ENCODE peak calls at places on chromosomes 7 and 10, in four cellular contexts. L is coronary artery, I is thyroid gland, K is heart right ventricle. X is an unnamed sample.

GRCh38 chr7:31816810-31817209 is 129.8 kb downstream of the PPP1R17 start:
- DNase-seq in L (no peak), I (no peak), K (no peak), X (no peak)

GRCh38 chr10:11535376-11535959 is 76.0 kb downstream of the USP6NL start:
- DNase-seq in L (no peak), I (no peak), K (no peak), X (no peak)

GRCh38 chr7:121572615-121573014 is 176.5 kb upstream of the FAM3C start:
- DNase-seq in L (no peak), I (no peak), K (no peak), X (no peak)

GRCh38 chr7:107551936-107552335 is 11.8 kb downstream of the COG5 start:
- DNase-seq in L (no peak), I (no peak), K (no peak), X (no peak)

GRCh38 chr7:116357776-116358670 is 141.5 kb upstream of the CAV2 start:
- DNase-seq in L (no peak), I (peak), K (no peak), X (no peak)

GRCh38 chr10:120012566-120012965 is 120.0 kb downstream of the SEC23IP start:
- DNase-seq in L (no peak), I (no peak), K (no peak), X (no peak)

GRCh38 chr7:100503350-100503735 is 19.6 kb downstream of the NYAP1 start:
- DNase-seq in L (no peak), I (no peak), K (no peak), X (no peak)

GRCh38 chr10:85570871-85571270 is 795.7 kb downstream of the GRID1 start:
- DNase-seq in L (no peak), I (no peak), K (no peak), X (no peak)

GRCh38 chr10:29915116-29915785 is 144.1 kb downstream of the JCAD start:
- DNase-seq in L (no peak), I (no peak), K (no peak), X (no peak)

GRCh38 chr7:79880312-79880711 is 254.3 kb upstream of the GNAI1 start:
- DNase-seq in L (no peak), I (peak), K (no peak), X (no peak)

GRCh38 chr10:102431452-102432124 is 786 bp downstream of the CUEDC2 start:
- DNase-seq in L (no peak), I (no peak), K (no peak), X (no peak)

GRCh38 chr7:46626261-46627037 is 705.4 kb upstream of the IGFBP3 start:
- DNase-seq in L (no peak), I (no peak), K (no peak), X (no peak)

GRCh38 chr7:55502209-55502608 is 70.1 kb downstream of the VOPP1 start:
- DNase-seq in L (no peak), I (no peak), K (no peak), X (no peak)

GRCh38 chr7:374706-375490 is 84.9 kb downstream of the FOXL3 start:
- DNase-seq in L (peak), I (no peak), K (no peak), X (peak)

GRCh38 chr7:151511946-151512345 is 7.7 kb downstream of the RHEB start:
- DNase-seq in L (no peak), I (no peak), K (no peak), X (no peak)

DNA sequence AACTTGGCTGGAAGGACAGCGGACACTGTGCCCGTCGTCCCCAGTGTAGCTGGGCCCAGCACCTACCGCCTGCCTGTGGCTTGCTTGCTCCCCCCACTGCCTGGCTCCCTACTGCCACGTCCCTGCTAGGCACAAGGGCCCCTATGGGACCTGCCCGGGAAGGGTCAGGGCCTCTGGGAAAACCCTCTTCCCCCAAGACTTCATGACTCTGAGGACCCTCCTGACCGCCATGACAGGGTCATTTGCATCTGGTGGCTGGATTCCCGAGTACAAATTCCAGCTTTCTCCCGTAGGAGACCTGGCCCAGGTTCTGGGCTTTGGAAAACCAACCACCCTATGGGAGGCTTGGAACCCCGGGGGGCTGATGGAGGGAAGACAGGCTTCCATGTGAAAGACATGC is 1.4 kb upstream of the MMD2 start:
- DNase-seq in L (no peak), I (no peak), K (no peak), X (no peak)
- TF ChIP-seq CTCF in L (no peak), I (no peak), K (no peak), X (no peak)

GRCh38 chr7:1546274-1546908 is 9.6 kb downstream of the TMEM184A start:
- DNase-seq in L (no peak), I (no peak), K (no peak), X (no peak)

GRCh38 chr7:1546909-1547776 is 8.9 kb downstream of the TMEM184A start:
- DNase-seq in L (no peak), I (no peak), K (no peak), X (no peak)

GRCh38 chr7:1544178-1544895 is 11.7 kb downstream of the TMEM184A start:
- DNase-seq in L (no peak), I (no peak), K (no peak), X (no peak)

GRCh38 chr7:1544896-1545416 is 11.0 kb downstream of the TMEM184A start:
- DNase-seq in L (no peak), I (no peak), K (no peak), X (no peak)

DNA sequence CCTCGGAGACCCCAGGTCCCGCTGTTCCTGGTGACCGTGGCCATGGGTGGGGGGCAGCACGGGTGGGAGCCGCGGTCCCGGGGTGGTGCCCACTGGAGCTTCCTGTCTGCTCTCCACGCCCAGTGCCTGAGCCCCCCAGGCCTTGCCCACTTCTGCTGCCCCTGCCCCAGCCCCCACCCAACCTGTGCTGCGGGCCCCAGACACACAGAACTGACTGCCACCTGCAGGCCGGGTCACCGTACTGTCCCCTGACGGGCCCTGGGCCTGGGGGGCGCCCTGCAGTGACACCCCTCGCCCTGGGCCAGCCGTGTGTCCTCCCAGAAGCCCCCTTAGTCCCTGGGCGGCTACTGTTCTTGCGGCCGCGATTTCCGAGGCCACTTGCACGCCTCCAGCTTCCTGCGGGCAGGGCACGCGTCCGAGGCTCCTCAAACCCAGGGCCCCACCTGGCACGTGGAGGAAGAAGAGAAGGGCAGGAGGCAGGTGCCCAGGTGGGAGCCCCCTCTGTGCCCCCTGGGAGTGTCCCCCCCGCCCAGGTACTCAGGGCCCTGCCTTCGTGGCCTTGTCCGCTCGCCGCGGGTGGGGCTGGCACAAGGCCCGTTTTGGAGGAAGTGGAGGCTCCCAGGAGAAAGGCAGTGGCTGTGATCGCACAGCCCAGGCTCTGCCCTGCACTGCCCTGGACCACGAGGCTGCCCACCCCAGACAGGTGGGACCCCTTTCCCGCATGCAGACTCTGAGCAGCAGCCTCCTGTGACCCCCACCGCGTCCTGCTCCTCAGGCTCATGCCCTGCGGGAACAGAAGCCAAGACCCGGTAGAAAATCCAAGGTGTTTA is 10.4 kb downstream of the TMEM184A start:
- DNase-seq in L (no peak), I (no peak), K (no peak), X (no peak)
- H3K27ac ChIP-seq in L (no peak), I (no peak), K (no peak), X (no peak)

GRCh38 chr10:121628859-121629258 is 30.6 kb upstream of the FGFR2 start:
- DNase-seq in L (no peak), I (no peak), K (no peak), X (no peak)
- TF ChIP-seq CTCF in L (no peak), I (no peak), K (no peak), X (no peak)

GRCh38 chr7:28301148-28301641 is 111.1 kb upstream of the CREB5 start:
- DNase-seq in L (no peak), I (peak), K (no peak), X (no peak)
- H3K27ac ChIP-seq in L (no peak), I (peak), K (no peak), X (no peak)

DNA sequence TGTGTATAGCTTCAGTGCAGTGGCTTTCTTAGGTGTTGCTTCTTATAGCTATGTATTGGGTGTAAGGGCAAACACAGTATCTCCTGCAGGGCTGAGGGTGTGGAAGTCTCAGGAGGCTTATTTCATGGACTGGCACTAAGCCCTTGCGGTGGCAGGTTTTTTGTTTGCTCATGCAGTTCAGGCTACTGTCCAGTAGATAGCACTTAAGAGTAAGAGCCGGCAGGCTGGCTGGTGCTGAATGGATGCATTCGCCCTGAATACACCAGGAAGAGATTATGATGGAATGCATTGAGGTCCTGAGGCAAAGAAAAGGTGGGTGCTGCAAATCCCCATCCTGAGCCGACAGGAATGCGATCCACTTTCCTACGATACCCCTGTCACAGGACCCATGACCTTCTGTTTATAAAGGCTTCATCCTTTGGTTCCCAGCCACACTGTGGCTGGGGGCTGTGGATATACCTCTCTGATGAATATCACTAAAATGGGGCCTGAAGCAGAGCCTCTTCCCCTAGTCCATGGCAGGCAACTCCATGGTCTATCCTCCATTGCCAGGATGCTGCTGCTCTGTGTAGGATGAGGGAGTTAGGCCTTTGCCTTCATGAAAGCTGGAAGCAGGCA is 44.9 kb downstream of the ANXA8 start:
- DNase-seq in L (no peak), I (no peak), K (no peak), X (no peak)
- TF ChIP-seq CTCF in L (no peak), I (no peak), K (peak), X (no peak)

DNA sequence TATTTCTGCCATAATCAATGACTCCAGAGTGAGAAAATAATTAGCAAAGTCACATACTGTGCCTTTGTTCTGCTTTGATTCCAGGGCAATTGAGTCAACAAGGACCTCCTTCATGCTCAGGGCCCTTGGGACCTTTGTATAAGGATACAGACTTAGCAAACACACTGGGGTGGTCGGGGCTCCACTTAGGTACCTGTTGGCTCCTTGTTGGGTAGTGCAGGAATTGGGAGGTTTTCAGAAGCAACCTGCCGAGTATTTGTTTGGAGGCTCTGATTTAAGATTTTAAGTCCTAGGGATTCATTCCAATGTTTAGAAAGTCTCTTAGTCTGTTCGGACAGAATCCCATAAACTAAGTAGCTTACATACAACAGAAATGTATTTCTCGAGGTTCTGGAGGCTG is 3.0 kb downstream of the ADCK2 start:
- DNase-seq in L (no peak), I (no peak), K (no peak), X (no peak)
- H3K27ac ChIP-seq in L (peak), I (no peak), K (no peak), X (no peak)

GRCh38 chr7:128404826-128405344 is 4.9 kb downstream of the IMPDH1 start:
- DNase-seq in L (no peak), I (no peak), K (no peak), X (no peak)
- TF ChIP-seq CTCF in L (no peak), I (no peak), K (peak), X (no peak)